ENCODE peak calls at places on chromosomes 1 and 21, in six cellular contexts. C, V, T, D, I and U are unnamed samples.
A peak's percentile ranks its signal among the peaks of the same experiment; 100 is the strongest.

GRCh38 chr1:175449306-175449705 is 256.7 kb upstream of the KIAA0040 start:
- DNase-seq in T (no peak), V (no peak), C (no peak), D (no peak), I (no peak), U (no peak)

GRCh38 chr1:15584489-15585363 is at the start of gene AGMAT:
- DNase-seq in V (no peak), C (peak; percentile 29), D (peak; percentile 81), I (peak; percentile 73), T (no peak), U (peak; percentile 81)

GRCh38 chr21:15443740-15444117 is 286.1 kb upstream of the USP25 start:
- DNase-seq in V (no peak), T (no peak), I (no peak), C (no peak), D (no peak), U (no peak)

GRCh38 chr1:64624446-64624766 is 120.5 kb upstream of the RAVER2 start:
- DNase-seq in V (peak; percentile 23), D (peak; percentile 10), T (no peak), I (peak; percentile 39), C (peak; percentile 27), U (no peak)

GRCh38 chr1:229221106-229222019 is 49.5 kb upstream of the RAB4A start:
- DNase-seq in V (peak; percentile 68), D (no peak), I (no peak), C (peak; percentile 90), T (no peak), U (peak; percentile 82)

GRCh38 chr21:32940079-32941014 is 85.4 kb upstream of the OLIG2 start:
- DNase-seq in V (peak; percentile 63), C (peak; percentile 59), I (peak; percentile 79), D (peak; percentile 55), T (no peak), U (peak; percentile 70)

GRCh38 chr1:6298530-6298929 is 37.6 kb upstream of the GPR153 start:
- DNase-seq in C (no peak), D (no peak), I (no peak), V (no peak), T (no peak), U (no peak)

GRCh38 chr21:31732891-31733520 is 1.1 kb upstream of the SCAF4 start:
- DNase-seq in T (no peak), I (no peak), D (peak; percentile 44), C (no peak), V (peak; percentile 27), U (peak; percentile 45)

GRCh38 chr1:103129255-103129654 is 20.9 kb upstream of the COL11A1 start:
- DNase-seq in V (no peak), I (no peak), T (no peak), D (no peak), C (no peak), U (no peak)

GRCh38 chr1:216523449-216524190 is 100.4 kb upstream of the USH2A start:
- DNase-seq in D (no peak), C (no peak), V (no peak), T (no peak), I (peak; percentile 72), U (no peak)